ENCODE peak calls at places on chromosomes 3 and 15, in ten cellular contexts. One of them, this sample, is unnamed.

GRCh38 chr3:138781012-138781470 is 53.7 kb downstream of the PIK3CB start:
- DNase-seq in transverse colon: no peak
- DNase-seq in heart left ventricle: no peak
- DNase-seq in ovary: no peak
- DNase-seq in A549: no peak
- DNase-seq in HepG2: no peak
- DNase-seq in IMR-90: no peak
- DNase-seq in breast epithelium: no peak
- DNase-seq in H1: no peak
- DNase-seq in prostate gland: no peak
- DNase-seq in this sample: no peak

GRCh38 chr3:21170964-21171363 is 580.0 kb downstream of the ZNF385D start:
- DNase-seq in transverse colon: no peak
- DNase-seq in heart left ventricle: no peak
- DNase-seq in ovary: no peak
- DNase-seq in A549: no peak
- DNase-seq in HepG2: no peak
- DNase-seq in IMR-90: no peak
- DNase-seq in breast epithelium: no peak
- DNase-seq in H1: no peak
- DNase-seq in prostate gland: no peak
- DNase-seq in this sample: no peak

GRCh38 chr3:49413338-49413734 is 1.1 kb downstream of the TCTA start:
- DNase-seq in transverse colon: no peak
- DNase-seq in heart left ventricle: no peak
- DNase-seq in ovary: no peak
- DNase-seq in A549: no peak
- DNase-seq in HepG2: no peak
- DNase-seq in IMR-90: no peak
- DNase-seq in breast epithelium: no peak
- DNase-seq in H1: no peak
- DNase-seq in prostate gland: no peak
- DNase-seq in this sample: no peak

GRCh38 chr3:46110701-46111493 is 83.6 kb upstream of the XCR1 start:
- DNase-seq in transverse colon: peak; percentile 54
- DNase-seq in heart left ventricle: no peak
- DNase-seq in ovary: no peak
- DNase-seq in A549: no peak
- DNase-seq in HepG2: no peak
- DNase-seq in IMR-90: peak; percentile 65
- DNase-seq in breast epithelium: peak; percentile 67
- DNase-seq in H1: no peak
- DNase-seq in prostate gland: no peak
- DNase-seq in this sample: no peak

GRCh38 chr15:57437564-57437963 is 61.3 kb downstream of the CGNL1 start:
- DNase-seq in transverse colon: no peak
- DNase-seq in heart left ventricle: no peak
- DNase-seq in ovary: no peak
- DNase-seq in A549: no peak
- DNase-seq in HepG2: no peak
- DNase-seq in IMR-90: no peak
- DNase-seq in breast epithelium: no peak
- DNase-seq in H1: no peak
- DNase-seq in prostate gland: no peak
- DNase-seq in this sample: no peak

GRCh38 chr15:36090276-36090946 is 489.0 kb upstream of the CDIN1 start:
- DNase-seq in transverse colon: no peak
- DNase-seq in heart left ventricle: no peak
- DNase-seq in ovary: no peak
- DNase-seq in A549: no peak
- DNase-seq in HepG2: no peak
- DNase-seq in IMR-90: no peak
- DNase-seq in breast epithelium: no peak
- DNase-seq in H1: no peak
- DNase-seq in prostate gland: no peak
- DNase-seq in this sample: no peak

GRCh38 chr3:31377045-31377642 is 155.6 kb upstream of the STT3B start:
- DNase-seq in transverse colon: no peak
- DNase-seq in heart left ventricle: no peak
- DNase-seq in ovary: no peak
- DNase-seq in A549: peak; percentile 43
- DNase-seq in HepG2: peak; percentile 100
- DNase-seq in IMR-90: peak; percentile 88
- DNase-seq in breast epithelium: no peak
- DNase-seq in H1: no peak
- DNase-seq in prostate gland: no peak
- DNase-seq in this sample: no peak

GRCh38 chr3:124700880-124701684 is 29.2 kb upstream of the UMPS start:
- DNase-seq in transverse colon: no peak
- DNase-seq in heart left ventricle: no peak
- DNase-seq in ovary: no peak
- DNase-seq in A549: no peak
- DNase-seq in HepG2: peak; percentile 99
- DNase-seq in IMR-90: peak; percentile 37
- DNase-seq in breast epithelium: no peak
- DNase-seq in H1: no peak
- DNase-seq in prostate gland: no peak
- DNase-seq in this sample: no peak

GRCh38 chr15:61195116-61196002 is 33.7 kb downstream of the RORA start:
- DNase-seq in transverse colon: no peak
- DNase-seq in heart left ventricle: no peak
- DNase-seq in ovary: no peak
- DNase-seq in A549: peak; percentile 37
- DNase-seq in HepG2: peak; percentile 23
- DNase-seq in IMR-90: peak; percentile 43
- DNase-seq in breast epithelium: no peak
- DNase-seq in H1: no peak
- DNase-seq in prostate gland: no peak
- DNase-seq in this sample: no peak

GRCh38 chr3:53754325-53754724 is 91.9 kb downstream of the CHDH start:
- DNase-seq in transverse colon: no peak
- DNase-seq in heart left ventricle: no peak
- DNase-seq in ovary: no peak
- DNase-seq in A549: no peak
- DNase-seq in HepG2: no peak
- DNase-seq in IMR-90: no peak
- DNase-seq in breast epithelium: no peak
- DNase-seq in H1: no peak
- DNase-seq in prostate gland: no peak
- DNase-seq in this sample: no peak

GRCh38 chr3:146912233-146913015 is 307.3 kb upstream of the PLSCR5 start:
- DNase-seq in transverse colon: no peak
- DNase-seq in heart left ventricle: no peak
- DNase-seq in ovary: no peak
- DNase-seq in A549: no peak
- DNase-seq in HepG2: no peak
- DNase-seq in IMR-90: no peak
- DNase-seq in breast epithelium: no peak
- DNase-seq in H1: no peak
- DNase-seq in prostate gland: no peak
- DNase-seq in this sample: no peak

GRCh38 chr3:134364061-134364935 is 9.9 kb downstream of the AMOTL2 start:
- DNase-seq in transverse colon: peak; percentile 90
- DNase-seq in heart left ventricle: peak; percentile 94
- DNase-seq in ovary: peak; percentile 94
- DNase-seq in A549: peak; percentile 94
- DNase-seq in HepG2: no peak
- DNase-seq in IMR-90: peak; percentile 96
- DNase-seq in breast epithelium: peak; percentile 96
- DNase-seq in H1: peak; percentile 88
- DNase-seq in prostate gland: peak; percentile 95
- DNase-seq in this sample: peak; percentile 96
- TF ChIP-seq POLR2A in transverse colon: no peak
- TF ChIP-seq POLR2A in heart left ventricle: no peak
- TF ChIP-seq POLR2A in ovary: no peak
- TF ChIP-seq POLR2A in A549: no peak
- TF ChIP-seq POLR2A in HepG2: no peak
- TF ChIP-seq POLR2A in IMR-90: peak; percentile 43
- TF ChIP-seq POLR2A in breast epithelium: no peak
- TF ChIP-seq POLR2A in H1: peak; percentile 83
- TF ChIP-seq POLR2A in prostate gland: no peak
- TF ChIP-seq POLR2A in this sample: no peak

GRCh38 chr3:60149501-60149900 is 1099.7 kb upstream of the CFAP20DC start:
- DNase-seq in transverse colon: no peak
- DNase-seq in heart left ventricle: no peak
- DNase-seq in ovary: no peak
- DNase-seq in A549: no peak
- DNase-seq in HepG2: no peak
- DNase-seq in IMR-90: no peak
- DNase-seq in breast epithelium: no peak
- DNase-seq in H1: no peak
- DNase-seq in prostate gland: no peak
- DNase-seq in this sample: no peak

GRCh38 chr3:60142009-60142408 is 1092.2 kb upstream of the CFAP20DC start:
- DNase-seq in transverse colon: no peak
- DNase-seq in heart left ventricle: no peak
- DNase-seq in ovary: no peak
- DNase-seq in A549: no peak
- DNase-seq in HepG2: no peak
- DNase-seq in IMR-90: no peak
- DNase-seq in breast epithelium: no peak
- DNase-seq in H1: no peak
- DNase-seq in prostate gland: no peak
- DNase-seq in this sample: no peak

GRCh38 chr3:60146121-60146520 is 1096.3 kb upstream of the CFAP20DC start:
- DNase-seq in transverse colon: no peak
- DNase-seq in heart left ventricle: no peak
- DNase-seq in ovary: no peak
- DNase-seq in A549: no peak
- DNase-seq in HepG2: no peak
- DNase-seq in IMR-90: no peak
- DNase-seq in breast epithelium: no peak
- DNase-seq in H1: no peak
- DNase-seq in prostate gland: no peak
- DNase-seq in this sample: no peak

GRCh38 chr3:60144071-60144470 is 1094.2 kb upstream of the CFAP20DC start:
- DNase-seq in transverse colon: no peak
- DNase-seq in heart left ventricle: no peak
- DNase-seq in ovary: no peak
- DNase-seq in A549: no peak
- DNase-seq in HepG2: no peak
- DNase-seq in IMR-90: no peak
- DNase-seq in breast epithelium: no peak
- DNase-seq in H1: no peak
- DNase-seq in prostate gland: no peak
- DNase-seq in this sample: no peak

GRCh38 chr3:60147249-60147648 is 1097.4 kb upstream of the CFAP20DC start:
- DNase-seq in transverse colon: no peak
- DNase-seq in heart left ventricle: no peak
- DNase-seq in ovary: no peak
- DNase-seq in A549: no peak
- DNase-seq in HepG2: no peak
- DNase-seq in IMR-90: no peak
- DNase-seq in breast epithelium: no peak
- DNase-seq in H1: no peak
- DNase-seq in prostate gland: no peak
- DNase-seq in this sample: no peak
- TF ChIP-seq CTCF in transverse colon: no peak
- TF ChIP-seq CTCF in heart left ventricle: no peak
- TF ChIP-seq CTCF in ovary: no peak
- TF ChIP-seq CTCF in A549: no peak
- TF ChIP-seq CTCF in HepG2: no peak
- TF ChIP-seq CTCF in IMR-90: no peak
- TF ChIP-seq CTCF in breast epithelium: no peak
- TF ChIP-seq CTCF in H1: no peak
- TF ChIP-seq CTCF in prostate gland: no peak
- TF ChIP-seq CTCF in this sample: no peak

GRCh38 chr3:191382661-191383060 is 52.3 kb upstream of the UTS2B start:
- DNase-seq in transverse colon: no peak
- DNase-seq in heart left ventricle: no peak
- DNase-seq in ovary: no peak
- DNase-seq in A549: no peak
- DNase-seq in HepG2: no peak
- DNase-seq in IMR-90: no peak
- DNase-seq in breast epithelium: no peak
- DNase-seq in H1: no peak
- DNase-seq in prostate gland: no peak
- DNase-seq in this sample: no peak

GRCh38 chr3:191379473-191379872 is 49.1 kb upstream of the UTS2B start:
- DNase-seq in transverse colon: no peak
- DNase-seq in heart left ventricle: no peak
- DNase-seq in ovary: no peak
- DNase-seq in A549: no peak
- DNase-seq in HepG2: no peak
- DNase-seq in IMR-90: no peak
- DNase-seq in breast epithelium: no peak
- DNase-seq in H1: no peak
- DNase-seq in prostate gland: no peak
- DNase-seq in this sample: no peak

GRCh38 chr3:191376742-191377141 is 46.4 kb upstream of the UTS2B start:
- DNase-seq in transverse colon: no peak
- DNase-seq in heart left ventricle: no peak
- DNase-seq in ovary: no peak
- DNase-seq in A549: no peak
- DNase-seq in HepG2: no peak
- DNase-seq in IMR-90: peak; percentile 81
- DNase-seq in breast epithelium: no peak
- DNase-seq in H1: no peak
- DNase-seq in prostate gland: no peak
- DNase-seq in this sample: peak; percentile 28

GRCh38 chr3:191380001-191380400 is 49.7 kb upstream of the UTS2B start:
- DNase-seq in transverse colon: no peak
- DNase-seq in heart left ventricle: no peak
- DNase-seq in ovary: no peak
- DNase-seq in A549: no peak
- DNase-seq in HepG2: no peak
- DNase-seq in IMR-90: no peak
- DNase-seq in breast epithelium: no peak
- DNase-seq in H1: no peak
- DNase-seq in prostate gland: no peak
- DNase-seq in this sample: no peak

GRCh38 chr3:191378142-191378541 is 47.8 kb upstream of the UTS2B start:
- DNase-seq in transverse colon: no peak
- DNase-seq in heart left ventricle: no peak
- DNase-seq in ovary: no peak
- DNase-seq in A549: no peak
- DNase-seq in HepG2: no peak
- DNase-seq in IMR-90: no peak
- DNase-seq in breast epithelium: no peak
- DNase-seq in H1: no peak
- DNase-seq in prostate gland: no peak
- DNase-seq in this sample: no peak
- H3K27ac ChIP-seq in transverse colon: no peak overlapping the region
- H3K27ac ChIP-seq in heart left ventricle: peak overlapping the region; percentile 10
- H3K27ac ChIP-seq in ovary: no peak overlapping the region
- H3K27ac ChIP-seq in A549: no peak overlapping the region
- H3K27ac ChIP-seq in HepG2: no peak overlapping the region
- H3K27ac ChIP-seq in IMR-90: no peak overlapping the region
- H3K27ac ChIP-seq in breast epithelium: no peak overlapping the region
- H3K27ac ChIP-seq in H1: no peak overlapping the region
- H3K27ac ChIP-seq in prostate gland: no peak overlapping the region
- H3K27ac ChIP-seq in this sample: no peak overlapping the region

DNA sequence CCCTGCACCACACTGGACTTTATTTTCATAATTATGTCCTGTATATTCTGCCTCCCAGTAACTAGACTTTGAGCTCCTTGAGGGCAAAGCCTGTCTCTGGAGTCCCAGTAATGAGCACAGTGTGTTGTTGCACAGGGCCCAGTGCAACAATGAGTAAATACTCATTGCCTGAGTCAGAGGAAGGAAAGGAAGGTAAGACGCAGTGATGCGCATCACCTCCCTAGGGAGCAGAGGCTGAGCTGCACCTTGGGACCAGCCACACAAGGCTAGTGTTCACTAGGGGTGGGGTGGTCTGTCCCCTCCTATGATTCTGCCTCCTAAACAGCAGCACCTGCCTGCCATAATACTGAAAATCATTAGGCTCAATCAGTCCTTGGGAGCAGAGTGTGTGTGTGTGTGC is 86.6 kb upstream of the ADAMTSL3 start:
- DNase-seq in transverse colon: no peak
- DNase-seq in heart left ventricle: no peak
- DNase-seq in ovary: no peak
- DNase-seq in A549: no peak
- DNase-seq in HepG2: no peak
- DNase-seq in IMR-90: no peak
- DNase-seq in breast epithelium: no peak
- DNase-seq in H1: no peak
- DNase-seq in prostate gland: no peak
- DNase-seq in this sample: no peak
- TF ChIP-seq POLR2A in transverse colon: no peak
- TF ChIP-seq POLR2A in heart left ventricle: no peak
- TF ChIP-seq POLR2A in ovary: no peak
- TF ChIP-seq POLR2A in A549: no peak
- TF ChIP-seq POLR2A in HepG2: no peak
- TF ChIP-seq POLR2A in IMR-90: no peak
- TF ChIP-seq POLR2A in breast epithelium: no peak
- TF ChIP-seq POLR2A in H1: no peak
- TF ChIP-seq POLR2A in prostate gland: no peak
- TF ChIP-seq POLR2A in this sample: no peak

This sample was measured in uterus.